ENCODE peak calls at places on chromosomes 2 and 18, in four cellular contexts. One of them, this sample, is unnamed.

GRCh38 chr2:168286535-168286934 is 39.1 kb upstream of the STK39 start:
- DNase-seq in fibroblast of pulmonary artery: no peak
- DNase-seq in CD8-positive, alpha-beta T cell: no peak
- DNase-seq in HFFc6: no peak
- DNase-seq in this sample: no peak

GRCh38 chr2:34578641-34579040 is 979.5 kb upstream of the FAM98A start:
- DNase-seq in fibroblast of pulmonary artery: no peak
- DNase-seq in CD8-positive, alpha-beta T cell: no peak
- DNase-seq in HFFc6: no peak
- DNase-seq in this sample: no peak

GRCh38 chr2:100702444-100703134 is 117.3 kb upstream of the NPAS2 start:
- DNase-seq in fibroblast of pulmonary artery: no peak
- DNase-seq in CD8-positive, alpha-beta T cell: no peak
- DNase-seq in HFFc6: no peak
- DNase-seq in this sample: no peak

GRCh38 chr2:3575534-3576324 is 669 bp downstream of the RPS7 start:
- DNase-seq in fibroblast of pulmonary artery: no peak
- DNase-seq in CD8-positive, alpha-beta T cell: no peak
- DNase-seq in HFFc6: no peak
- DNase-seq in this sample: peak; percentile 18

GRCh38 chr2:41872646-41873045 is 175.2 kb upstream of the PKDCC start:
- DNase-seq in fibroblast of pulmonary artery: peak; percentile 37
- DNase-seq in CD8-positive, alpha-beta T cell: no peak
- DNase-seq in HFFc6: no peak
- DNase-seq in this sample: no peak

GRCh38 chr18:74840492-74841167 is 243.0 kb downstream of the ZNF407 start:
- DNase-seq in fibroblast of pulmonary artery: peak; percentile 58
- DNase-seq in CD8-positive, alpha-beta T cell: no peak
- DNase-seq in HFFc6: peak; percentile 73
- DNase-seq in this sample: no peak

GRCh38 chr18:62807406-62807805 is 92.1 kb downstream of the PHLPP1 start:
- DNase-seq in fibroblast of pulmonary artery: no peak
- DNase-seq in CD8-positive, alpha-beta T cell: no peak
- DNase-seq in HFFc6: no peak
- DNase-seq in this sample: no peak

GRCh38 chr2:203918839-203919238 is 17.7 kb upstream of the ICOS start:
- DNase-seq in fibroblast of pulmonary artery: peak; percentile 7
- DNase-seq in CD8-positive, alpha-beta T cell: no peak
- DNase-seq in HFFc6: no peak
- DNase-seq in this sample: no peak

GRCh38 chr18:36064027-36064808 is 3.1 kb downstream of the RPRD1A start:
- DNase-seq in fibroblast of pulmonary artery: no peak
- DNase-seq in CD8-positive, alpha-beta T cell: no peak
- DNase-seq in HFFc6: no peak
- DNase-seq in this sample: no peak

GRCh38 chr2:148594216-148594615 is 50.3 kb upstream of the EPC2 start:
- DNase-seq in fibroblast of pulmonary artery: no peak
- DNase-seq in CD8-positive, alpha-beta T cell: no peak
- DNase-seq in HFFc6: no peak
- DNase-seq in this sample: no peak

GRCh38 chr2:3633089-3633981 is 24.7 kb upstream of the ALLC start:
- DNase-seq in fibroblast of pulmonary artery: peak; percentile 34
- DNase-seq in CD8-positive, alpha-beta T cell: no peak
- DNase-seq in HFFc6: no peak
- DNase-seq in this sample: no peak

GRCh38 chr2:29655391-29656086 is 265.8 kb downstream of the ALK start:
- DNase-seq in fibroblast of pulmonary artery: peak; percentile 2
- DNase-seq in CD8-positive, alpha-beta T cell: no peak
- DNase-seq in HFFc6: no peak
- DNase-seq in this sample: no peak

GRCh38 chr2:131010566-131010965 is 82.7 kb downstream of the FAM168B start:
- DNase-seq in fibroblast of pulmonary artery: no peak
- DNase-seq in CD8-positive, alpha-beta T cell: no peak
- DNase-seq in HFFc6: no peak
- DNase-seq in this sample: no peak

GRCh38 chr18:13548106-13548819 is 178.1 kb downstream of the FAM210A start:
- DNase-seq in fibroblast of pulmonary artery: no peak
- DNase-seq in CD8-positive, alpha-beta T cell: peak; percentile 44
- DNase-seq in HFFc6: no peak
- DNase-seq in this sample: no peak

GRCh38 chr18:36867056-36867455 is 38.1 kb downstream of the KIAA1328 start:
- DNase-seq in fibroblast of pulmonary artery: no peak
- DNase-seq in CD8-positive, alpha-beta T cell: no peak
- DNase-seq in HFFc6: no peak
- DNase-seq in this sample: no peak

DNA sequence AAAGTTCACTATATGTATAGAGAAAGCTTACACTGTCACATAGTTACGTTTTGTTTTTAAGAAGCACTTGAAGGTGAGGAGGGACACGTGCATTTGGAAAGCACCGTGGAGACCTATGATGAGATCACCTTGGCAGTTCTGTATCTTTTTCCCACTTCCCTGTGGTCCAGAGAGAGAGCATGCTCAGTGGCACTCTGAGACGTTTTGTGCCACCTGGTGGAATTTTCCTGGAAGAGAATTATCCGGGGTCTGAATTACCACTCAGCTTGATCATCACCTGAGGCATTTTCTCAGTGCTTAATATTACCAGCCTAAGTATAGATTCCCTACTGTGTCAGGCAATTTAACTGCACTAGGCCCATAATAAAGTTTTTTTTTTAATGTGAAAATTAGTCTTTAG is 469.4 kb upstream of the SMIM21 start:
- DNase-seq in fibroblast of pulmonary artery: no peak
- DNase-seq in CD8-positive, alpha-beta T cell: no peak
- DNase-seq in HFFc6: no peak
- DNase-seq in this sample: no peak
- TF ChIP-seq CTCF in fibroblast of pulmonary artery: no peak
- TF ChIP-seq CTCF in CD8-positive, alpha-beta T cell: no peak
- TF ChIP-seq CTCF in HFFc6: peak; percentile 19
- TF ChIP-seq CTCF in this sample: peak; percentile 64

DNA sequence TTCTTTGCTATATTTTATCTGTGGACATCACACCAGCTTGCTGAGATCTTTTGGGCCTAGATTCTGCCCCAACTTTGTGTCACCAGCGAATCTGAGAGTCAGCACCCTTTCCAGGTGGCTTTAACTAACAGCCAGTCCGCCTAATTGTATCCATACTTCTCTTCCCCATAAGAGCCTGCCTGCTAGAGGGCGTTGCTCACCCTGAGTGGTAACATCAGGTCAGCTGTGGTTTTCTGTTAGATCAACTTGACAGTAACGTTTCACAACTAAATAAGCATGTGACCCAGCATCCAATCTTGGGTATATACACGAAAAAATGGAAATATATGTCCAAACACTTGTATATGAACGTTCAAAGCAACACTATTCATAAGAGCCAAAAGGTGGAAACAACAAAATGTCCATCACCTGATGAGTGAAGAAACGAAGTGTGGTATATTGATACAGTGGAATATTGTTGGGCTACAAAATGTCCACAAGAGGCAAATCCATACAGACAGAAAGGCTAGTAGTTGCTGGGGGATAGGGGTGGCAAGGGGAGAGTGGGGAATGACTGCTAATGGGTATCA is 24.9 kb downstream of the EFHD1 start:
- DNase-seq in fibroblast of pulmonary artery: peak; percentile 12
- DNase-seq in CD8-positive, alpha-beta T cell: no peak
- DNase-seq in HFFc6: no peak
- DNase-seq in this sample: no peak
- TF ChIP-seq CTCF in fibroblast of pulmonary artery: no peak
- TF ChIP-seq CTCF in CD8-positive, alpha-beta T cell: no peak
- TF ChIP-seq CTCF in HFFc6: peak; percentile 49
- TF ChIP-seq CTCF in this sample: no peak

DNA sequence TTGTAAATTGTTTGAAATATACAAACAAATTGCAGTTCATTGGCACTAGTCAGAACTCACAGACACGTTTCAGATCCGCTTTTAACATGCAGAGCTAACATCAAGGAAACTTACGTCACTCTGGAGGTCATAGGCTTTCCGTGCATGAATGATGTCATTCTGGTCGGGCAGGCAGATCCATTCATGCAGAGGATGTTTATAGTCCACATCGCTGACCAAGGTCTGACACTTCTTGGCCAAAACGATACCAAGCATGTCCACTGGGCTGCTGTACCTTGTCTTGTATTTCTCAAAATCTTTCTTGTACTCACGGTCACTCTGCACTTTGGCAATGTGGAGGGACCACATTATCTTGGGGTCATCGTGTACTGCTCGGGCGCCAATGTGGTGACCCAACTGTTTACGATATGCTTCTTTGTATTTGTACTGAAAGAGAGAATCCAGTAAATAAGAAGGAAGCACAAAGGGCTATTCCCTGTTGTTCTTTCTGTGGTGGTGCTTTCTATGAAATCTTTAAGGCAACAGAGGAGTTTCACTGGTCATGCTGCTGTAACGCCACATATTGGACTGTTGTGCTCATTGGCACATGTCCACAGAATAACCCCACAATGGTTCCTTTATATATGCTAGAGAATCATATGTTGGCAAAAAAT is 114.8 kb downstream of the NEB start:
- DNase-seq in fibroblast of pulmonary artery: peak; percentile 35
- DNase-seq in CD8-positive, alpha-beta T cell: no peak
- DNase-seq in HFFc6: no peak
- DNase-seq in this sample: no peak
- TF ChIP-seq CTCF in fibroblast of pulmonary artery: no peak
- TF ChIP-seq CTCF in CD8-positive, alpha-beta T cell: no peak
- TF ChIP-seq CTCF in HFFc6: no peak
- TF ChIP-seq CTCF in this sample: no peak

DNA sequence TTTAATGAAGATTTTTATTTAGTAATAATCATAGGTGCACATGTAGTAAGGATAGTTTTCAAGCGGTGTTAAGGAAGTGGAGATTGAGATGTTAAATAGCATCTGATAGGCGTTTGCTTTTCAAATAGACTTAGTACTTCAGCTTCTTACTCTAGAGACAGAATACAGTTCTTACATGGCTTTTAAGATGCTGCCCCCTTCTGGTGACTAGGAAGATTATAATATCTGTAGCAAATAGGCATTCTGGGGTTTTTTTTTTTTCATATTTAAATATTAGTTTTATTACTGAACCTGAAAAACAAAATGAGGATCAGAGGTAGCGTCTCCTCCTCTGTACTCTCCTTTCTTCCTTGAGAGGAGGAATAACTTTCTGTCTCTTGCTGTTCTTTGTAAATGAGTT is 100.2 kb downstream of the AGAP1 start:
- DNase-seq in fibroblast of pulmonary artery: peak; percentile 91
- DNase-seq in CD8-positive, alpha-beta T cell: no peak
- DNase-seq in HFFc6: peak; percentile 75
- DNase-seq in this sample: no peak
- TF ChIP-seq CTCF in fibroblast of pulmonary artery: peak; percentile 60
- TF ChIP-seq CTCF in CD8-positive, alpha-beta T cell: peak; percentile 44
- TF ChIP-seq CTCF in HFFc6: peak; percentile 94
- TF ChIP-seq CTCF in this sample: peak; percentile 87

GRCh38 chr2:170770304-170771048 is at the start of gene ERICH2:
- DNase-seq in fibroblast of pulmonary artery: peak; percentile 34
- DNase-seq in CD8-positive, alpha-beta T cell: peak; percentile 74
- DNase-seq in HFFc6: peak; percentile 11
- DNase-seq in this sample: peak; percentile 65
- TF ChIP-seq CTCF in fibroblast of pulmonary artery: no peak
- TF ChIP-seq CTCF in CD8-positive, alpha-beta T cell: no peak
- TF ChIP-seq CTCF in HFFc6: no peak
- TF ChIP-seq CTCF in this sample: peak; percentile 5

GRCh38 chr2:45930396-45930792 is 278.9 kb downstream of the PRKCE start:
- DNase-seq in fibroblast of pulmonary artery: peak; percentile 70
- DNase-seq in CD8-positive, alpha-beta T cell: no peak
- DNase-seq in HFFc6: peak; percentile 63
- DNase-seq in this sample: no peak
- TF ChIP-seq CTCF in fibroblast of pulmonary artery: no peak
- TF ChIP-seq CTCF in CD8-positive, alpha-beta T cell: no peak
- TF ChIP-seq CTCF in HFFc6: no peak
- TF ChIP-seq CTCF in this sample: no peak

GRCh38 chr18:52422985-52423601 is 83.1 kb downstream of the DCC start:
- DNase-seq in fibroblast of pulmonary artery: no peak
- DNase-seq in CD8-positive, alpha-beta T cell: no peak
- DNase-seq in HFFc6: no peak
- DNase-seq in this sample: no peak
- TF ChIP-seq CTCF in fibroblast of pulmonary artery: no peak
- TF ChIP-seq CTCF in CD8-positive, alpha-beta T cell: no peak
- TF ChIP-seq CTCF in HFFc6: no peak
- TF ChIP-seq CTCF in this sample: peak; percentile 38

DNA sequence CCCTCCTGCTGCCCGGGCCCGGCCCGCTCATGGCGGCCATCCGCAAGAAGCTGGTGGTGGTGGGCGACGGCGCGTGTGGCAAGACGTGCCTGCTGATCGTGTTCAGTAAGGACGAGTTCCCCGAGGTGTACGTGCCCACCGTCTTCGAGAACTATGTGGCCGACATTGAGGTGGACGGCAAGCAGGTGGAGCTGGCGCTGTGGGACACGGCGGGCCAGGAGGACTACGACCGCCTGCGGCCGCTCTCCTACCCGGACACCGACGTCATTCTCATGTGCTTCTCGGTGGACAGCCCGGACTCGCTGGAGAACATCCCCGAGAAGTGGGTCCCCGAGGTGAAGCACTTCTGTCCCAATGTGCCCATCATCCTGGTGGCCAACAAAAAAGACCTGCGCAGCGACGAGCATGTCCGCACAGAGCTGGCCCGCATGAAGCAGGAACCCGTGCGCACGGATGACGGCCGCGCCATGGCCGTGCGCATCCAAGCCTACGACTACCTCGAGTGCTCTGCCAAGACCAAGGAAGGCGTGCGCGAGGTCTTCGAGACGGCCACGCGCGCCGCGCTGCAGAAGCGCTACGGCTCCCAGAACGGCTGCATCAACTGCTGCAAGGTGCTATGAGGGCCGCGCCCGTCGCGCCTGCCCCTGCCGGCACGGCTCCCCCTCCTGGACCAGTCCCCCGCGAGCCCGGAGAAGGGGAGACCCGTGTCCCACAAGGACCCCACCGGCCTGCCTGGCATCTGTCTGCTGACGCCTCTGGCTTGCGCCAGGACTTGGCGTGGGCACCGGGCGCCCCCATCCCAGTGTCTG is 767 bp downstream of the RHOB start:
- DNase-seq in fibroblast of pulmonary artery: peak; percentile 59
- DNase-seq in CD8-positive, alpha-beta T cell: peak; percentile 56
- DNase-seq in HFFc6: no peak
- DNase-seq in this sample: no peak
- TF ChIP-seq CTCF in fibroblast of pulmonary artery: no peak
- TF ChIP-seq CTCF in CD8-positive, alpha-beta T cell: no peak
- TF ChIP-seq CTCF in HFFc6: no peak
- TF ChIP-seq CTCF in this sample: no peak

DNA sequence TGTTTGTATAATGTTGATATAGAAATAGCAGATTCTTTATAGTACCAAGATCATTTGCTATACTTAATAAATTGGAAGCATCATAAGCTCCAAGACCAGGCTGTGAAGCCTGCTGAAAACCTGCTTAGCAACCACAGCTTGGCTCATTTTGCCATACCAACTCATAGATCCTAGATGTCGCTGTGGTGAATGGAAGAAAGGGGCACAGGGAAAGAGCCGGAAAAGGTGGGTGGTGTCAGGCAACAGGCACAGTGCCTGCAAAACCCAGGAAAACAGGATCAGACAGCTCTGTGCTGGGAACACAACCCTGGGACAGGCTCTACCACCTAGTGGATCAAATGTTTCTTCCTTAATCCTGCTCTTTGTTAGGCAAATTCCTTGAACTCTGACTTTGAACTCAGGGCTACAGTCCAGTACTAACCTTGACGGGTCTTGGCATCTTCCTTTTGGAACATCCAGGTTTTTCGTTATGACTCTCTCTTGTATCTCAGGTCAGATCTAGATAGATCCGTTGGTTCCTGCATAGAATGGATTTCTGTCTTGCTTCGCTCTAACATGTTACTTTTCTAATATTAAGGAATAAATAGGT is 31.6 kb downstream of the TWSG1 start:
- DNase-seq in fibroblast of pulmonary artery: peak; percentile 62
- DNase-seq in CD8-positive, alpha-beta T cell: no peak
- DNase-seq in HFFc6: peak; percentile 45
- DNase-seq in this sample: peak; percentile 12
- TF ChIP-seq CTCF in fibroblast of pulmonary artery: peak; percentile 53
- TF ChIP-seq CTCF in CD8-positive, alpha-beta T cell: no peak
- TF ChIP-seq CTCF in HFFc6: peak; percentile 57
- TF ChIP-seq CTCF in this sample: peak; percentile 48

This sample was measured in progenitor cell of endocrine pancreas.